ENCODE peak calls at places on chromosome 9, in six cellular contexts. F, Z, X, I, Q and Y are unnamed samples. For H3K27me3, the result is how much of the 10 kb centered on the place peaks cover.

GRCh38 chr9:15697459-15697858 is 144.6 kb downstream of the CCDC171 start:
- DNase-seq in F (no peak), Z (no peak), X (no peak), I (peak), Q (no peak), Y (no peak)

GRCh38 chr9:7665874-7666273 is 133.7 kb downstream of the DMAC1 start:
- DNase-seq in F (no peak), Z (no peak), X (no peak), I (no peak), Q (no peak), Y (no peak)

GRCh38 chr9:2072752-2073405 is 57.7 kb downstream of the SMARCA2 start:
- DNase-seq in F (no peak), Z (no peak), X (no peak), I (no peak), Q (no peak), Y (no peak)

GRCh38 chr9:76729116-76729515 is 35.1 kb upstream of the PCA3 start:
- DNase-seq in F (no peak), Z (no peak), X (no peak), I (no peak), Q (no peak), Y (no peak)

GRCh38 chr9:78866228-78867132 is 569.6 kb downstream of the PSAT1 start:
- DNase-seq in F (no peak), Z (no peak), X (no peak), I (peak), Q (no peak), Y (no peak)

GRCh38 chr9:70120834-70121510 is 77.3 kb downstream of the MAMDC2 start:
- DNase-seq in F (peak), Z (no peak), X (peak), I (peak), Q (peak), Y (no peak)

GRCh38 chr9:72524820-72525539 is 3.6 kb downstream of the TMC1 start:
- DNase-seq in F (no peak), Z (peak), X (no peak), I (peak), Q (peak), Y (no peak)

GRCh38 chr9:118463419-118463818 is 759.2 kb downstream of the TLR4 start:
- DNase-seq in F (no peak), Z (no peak), X (no peak), I (no peak), Q (no peak), Y (no peak)

GRCh38 chr9:81666123-81666522 is 23.2 kb downstream of the TLE1 start:
- DNase-seq in F (no peak), Z (no peak), X (no peak), I (peak), Q (no peak), Y (no peak)

GRCh38 chr9:119273984-119274665 is 95.1 kb downstream of the BRINP1 start:
- DNase-seq in F (no peak), Z (no peak), X (no peak), I (no peak), Q (no peak), Y (no peak)

DNA sequence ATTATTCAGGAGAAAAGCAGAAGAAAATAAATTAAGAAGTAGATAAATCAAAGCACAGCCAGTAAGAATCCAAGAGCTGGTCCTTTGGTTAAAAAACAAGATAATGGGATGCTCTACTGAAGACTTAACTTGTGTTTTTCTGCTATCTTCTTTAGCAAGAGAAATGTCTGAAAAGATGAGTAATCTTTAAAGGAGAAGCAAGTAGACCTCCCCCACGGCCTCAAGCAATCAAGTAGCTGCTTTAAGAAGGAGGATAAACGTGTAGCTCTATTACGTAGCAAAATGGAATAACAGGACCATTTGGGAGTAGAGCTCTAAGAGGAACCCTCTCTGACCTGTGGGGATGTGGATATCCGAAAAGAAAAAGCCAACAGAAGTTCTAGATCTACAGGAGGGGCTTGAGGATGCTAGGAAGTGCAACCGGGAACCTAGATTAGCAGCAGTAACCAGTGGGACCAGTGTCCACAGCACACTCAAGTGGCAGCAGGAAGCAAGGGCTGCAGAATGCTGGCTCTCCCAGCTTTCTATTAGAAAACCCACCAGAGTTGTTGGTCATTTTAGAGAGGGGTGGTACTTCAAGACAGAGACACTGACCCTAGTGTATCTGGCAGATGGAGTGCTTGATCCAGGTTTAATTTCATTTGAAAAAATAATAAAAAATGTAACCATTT is 185.4 kb downstream of the GABBR2 start:
- DNase-seq in F (no peak), Z (peak), X (no peak), I (peak), Q (no peak), Y (no peak)
- TF ChIP-seq CTCF in F (no peak), Z (peak), X (peak), I (peak), Q (no peak), Y (no peak)

GRCh38 chr9:122221223-122221811 is 7.4 kb downstream of the LHX6 start:
- DNase-seq in F (no peak), Z (peak), X (no peak), I (no peak), Q (no peak), Y (no peak)

GRCh38 chr9:122220673-122221222 is 8.0 kb downstream of the LHX6 start:
- DNase-seq in F (no peak), Z (no peak), X (no peak), I (no peak), Q (no peak), Y (no peak)

GRCh38 chr9:122222741-122223140 is 6.0 kb downstream of the LHX6 start:
- DNase-seq in F (no peak), Z (no peak), X (no peak), I (no peak), Q (no peak), Y (no peak)

GRCh38 chr9:122225323-122226141 is 3.2 kb downstream of the LHX6 start:
- DNase-seq in F (no peak), Z (no peak), X (no peak), I (no peak), Q (no peak), Y (no peak)

GRCh38 chr9:122223435-122223834 is 5.3 kb downstream of the LHX6 start:
- DNase-seq in F (no peak), Z (no peak), X (no peak), I (no peak), Q (no peak), Y (no peak)
- H3K27me3 ChIP-seq in F (under half), Z (half or more), X (half or more), I (half or more), Q (under half), Y (under half)

GRCh38 chr9:127580879-127581278 is 31.2 kb upstream of the STXBP1 start:
- DNase-seq in F (no peak), Z (no peak), X (no peak), I (no peak), Q (no peak), Y (no peak)

GRCh38 chr9:127575875-127576778 is 36.0 kb upstream of the STXBP1 start:
- DNase-seq in F (no peak), Z (no peak), X (no peak), I (no peak), Q (no peak), Y (no peak)

GRCh38 chr9:127580371-127580770 is 31.7 kb upstream of the STXBP1 start:
- DNase-seq in F (no peak), Z (no peak), X (no peak), I (no peak), Q (no peak), Y (no peak)

GRCh38 chr9:127578627-127578951 is 33.5 kb upstream of the STXBP1 start:
- DNase-seq in F (no peak), Z (no peak), X (no peak), I (no peak), Q (no peak), Y (no peak)

DNA sequence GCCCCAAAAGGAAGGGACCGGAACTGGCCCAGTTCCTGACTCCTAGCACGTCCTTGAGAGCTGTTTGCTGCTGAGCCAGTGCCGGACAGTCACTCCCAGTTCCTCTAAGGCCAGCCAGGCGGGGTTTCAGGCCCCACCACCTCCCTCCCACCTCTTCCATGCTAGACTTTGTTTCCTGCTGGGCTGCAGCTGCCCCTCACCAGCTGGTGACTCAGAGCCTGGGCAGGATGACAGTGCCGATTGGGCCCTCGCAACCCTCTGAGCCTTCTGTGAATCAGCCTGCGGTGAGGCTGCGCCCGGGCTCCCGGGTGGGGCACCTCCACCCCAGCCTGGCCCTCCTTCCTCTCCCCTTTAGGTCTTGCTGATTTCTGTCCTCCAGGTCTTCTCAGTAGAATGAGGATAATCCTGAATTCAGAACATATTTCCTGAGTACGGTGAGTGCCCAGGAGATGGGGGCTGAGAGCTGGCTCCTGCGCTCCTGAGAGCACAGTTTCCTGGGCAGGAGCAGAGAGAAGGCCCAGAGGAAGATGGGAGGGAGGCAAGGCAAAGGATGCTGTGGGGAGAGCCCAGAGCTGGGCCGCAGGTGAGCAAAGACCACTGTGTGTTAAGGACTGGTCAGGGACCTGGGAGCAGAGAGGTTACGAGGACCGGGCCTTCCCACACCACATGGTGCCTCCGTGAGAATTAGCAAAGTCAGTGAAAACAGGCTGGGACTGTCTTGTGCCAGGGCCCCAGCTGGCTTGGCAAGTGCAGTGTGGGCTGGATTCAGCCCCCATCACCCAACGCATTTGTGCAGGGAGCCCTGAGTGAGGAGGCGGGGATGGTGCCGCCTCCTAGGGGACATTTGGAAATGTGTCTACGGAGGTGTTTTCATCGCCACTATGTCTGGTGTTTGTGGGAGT is 32.9 kb upstream of the STXBP1 start:
- DNase-seq in F (peak), Z (peak), X (peak), I (peak), Q (peak), Y (peak)
- TF ChIP-seq CTCF in F (peak), Z (peak), X (no peak), I (peak), Q (peak), Y (peak)

GRCh38 chr9:21974542-21975409 is 19.4 kb downstream of the CDKN2A start:
- DNase-seq in F (no peak), Z (peak), X (peak), I (peak), Q (no peak), Y (no peak)
- H3K27me3 ChIP-seq in F (under half), Z (half or more), X (under half), I (under half), Q (under half), Y (half or more)